ENCODE peak calls at places on chromosomes 4 and X, in nine cellular contexts. A is upper lobe of left lung, D is body of pancreas, H is sigmoid colon, T is A673, O is BJ, L is IMR-90, Q is AG09309, I is spleen. C is an unnamed sample.

GRCh38 chr4:107757860-107758476 is 37.9 kb upstream of the PAPSS1 start:
- DNase-seq in I (no peak), O (no peak), D (no peak), H (no peak), L (peak; percentile 44), Q (no peak), T (peak; percentile 60), A (no peak), C (peak; percentile 36)

GRCh38 chrX:18828832-18829404 is 121.5 kb downstream of the PPEF1 start:
- DNase-seq in T (peak; percentile 5), D (no peak), A (no peak), Q (no peak), L (no peak), H (no peak), I (no peak), O (no peak), C (peak; percentile 30)

GRCh38 chrX:16892504-16893362 is 22.6 kb upstream of the RBBP7 start:
- DNase-seq in Q (peak; percentile 53), I (peak; percentile 74), A (peak; percentile 72), D (peak; percentile 73), L (peak; percentile 82), T (peak; percentile 91), O (no peak), H (peak; percentile 77), C (peak; percentile 88)

GRCh38 chr4:97548943-97549583 is 594.2 kb downstream of the STPG2 start:
- DNase-seq in A (no peak), H (no peak), D (no peak), Q (no peak), L (no peak), I (no peak), T (no peak), O (no peak), C (no peak)

GRCh38 chrX:108261541-108262218 is 170.1 kb downstream of the ATG4A start:
- DNase-seq in A (no peak), D (no peak), O (no peak), L (peak; percentile 80), T (peak; percentile 1), Q (no peak), H (no peak), I (no peak), C (peak; percentile 92)

GRCh38 chr4:146244496-146244895 is 30.2 kb downstream of the REELD1 start:
- DNase-seq in I (no peak), D (no peak), A (no peak), H (no peak), Q (no peak), L (no peak), T (no peak), O (no peak), C (no peak)

GRCh38 chrX:68428431-68428830 is 4.9 kb downstream of the OPHN1 start:
- DNase-seq in L (peak; percentile 69), Q (no peak), T (peak; percentile 17), O (no peak), D (no peak), A (no peak), I (no peak), H (no peak), C (peak; percentile 49)

GRCh38 chr4:140223056-140223810 is 69.2 kb upstream of the MAML3 start:
- DNase-seq in I (no peak), H (no peak), L (peak; percentile 81), T (no peak), Q (no peak), O (no peak), D (no peak), A (no peak), C (no peak)

GRCh38 chr4:159607824-159608223 is 504.9 kb downstream of the RAPGEF2 start:
- DNase-seq in A (no peak), H (no peak), I (no peak), O (no peak), Q (no peak), T (peak; percentile 88), D (no peak), L (no peak), C (no peak)

GRCh38 chr4:180940680-180941079 is 1302.5 kb upstream of the TENM3 start:
- DNase-seq in L (no peak), O (no peak), A (no peak), Q (no peak), T (no peak), D (no peak), I (no peak), H (no peak), C (no peak)

GRCh38 chrX:103554687-103555417 is 30.5 kb upstream of the TCEAL4 start:
- DNase-seq in O (no peak), L (peak; percentile 24), Q (no peak), T (no peak), H (peak; percentile 66), A (peak; percentile 26), I (no peak), D (peak; percentile 45), C (no peak)

GRCh38 chrX:40953369-40953768 is 131.9 kb upstream of the USP9X start:
- DNase-seq in O (no peak), I (no peak), Q (no peak), D (no peak), A (no peak), L (no peak), H (no peak), T (no peak), C (no peak)

GRCh38 chrX:134625315-134625718 is 33.0 kb downstream of the PLAC1 start:
- DNase-seq in L (no peak), I (no peak), H (no peak), Q (no peak), D (no peak), O (no peak), A (no peak), T (no peak), C (no peak)

GRCh38 chr4:156774422-156774821 is 197.2 kb downstream of the PDGFC start:
- DNase-seq in H (no peak), I (no peak), D (no peak), Q (peak; percentile 86), L (peak; percentile 96), O (peak; percentile 71), A (no peak), T (no peak), C (peak; percentile 80)

GRCh38 chr4:89283226-89283974 is 24.2 kb downstream of the GPRIN3 start:
- DNase-seq in T (no peak), Q (no peak), H (no peak), L (no peak), I (no peak), D (peak; percentile 31), A (peak; percentile 37), O (no peak), C (peak; percentile 85)

DNA sequence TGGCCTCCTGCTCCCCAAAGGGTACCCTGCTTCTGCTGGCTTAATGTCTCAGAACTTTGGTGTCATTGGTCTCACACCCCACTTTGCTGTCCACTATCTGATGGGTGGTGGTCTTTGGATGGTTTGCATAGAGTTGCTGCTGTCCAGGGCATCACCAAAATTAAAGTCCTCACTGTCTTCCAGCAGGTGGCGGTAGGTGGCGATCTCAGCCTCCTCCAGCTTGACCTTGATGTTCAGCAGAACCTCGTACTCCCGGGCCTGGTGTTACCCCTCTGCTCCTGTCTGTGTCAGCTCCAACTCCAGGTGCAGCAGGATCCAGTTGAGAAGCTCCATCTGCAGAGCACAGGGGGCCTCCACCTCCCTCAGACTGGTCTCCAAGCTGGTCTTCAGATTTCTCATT is 1169.5 kb upstream of the PABPC4L start:
- DNase-seq in L (no peak), O (no peak), T (peak; percentile 9), Q (no peak), H (no peak), I (no peak), D (peak; percentile 23), A (no peak), C (peak; percentile 12)
- TF ChIP-seq CTCF in L (no peak), O (no peak), T (peak; percentile 38), Q (no peak), H (no peak), I (no peak), D (peak; percentile 32), A (no peak), C (peak; percentile 14)

DNA sequence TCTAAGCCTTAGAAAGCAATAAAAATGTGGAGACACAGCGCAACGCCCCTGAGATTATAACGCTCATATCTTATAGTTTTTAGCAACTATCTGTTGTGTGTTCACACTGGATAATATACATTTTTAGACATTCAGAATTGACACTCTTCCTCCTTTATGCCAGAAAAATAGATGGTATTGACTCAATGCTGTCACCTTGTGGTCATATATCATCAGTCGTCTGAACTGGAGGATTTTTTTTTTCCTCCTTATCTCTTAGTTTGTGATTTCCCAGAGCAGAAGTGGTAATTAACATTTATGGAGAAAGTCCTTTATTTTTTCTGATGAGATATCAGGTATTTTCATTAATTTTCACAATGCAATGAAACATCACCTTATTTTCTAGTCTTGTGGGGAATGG is 759.6 kb downstream of the RAB28 start:
- DNase-seq in A (no peak), O (no peak), T (peak; percentile 18), L (no peak), D (no peak), Q (no peak), I (no peak), H (no peak), C (peak; percentile 49)
- TF ChIP-seq CTCF in A (peak; percentile 14), O (peak; percentile 27), T (peak; percentile 69), L (peak; percentile 36), D (peak; percentile 31), Q (peak; percentile 29), I (peak; percentile 12), H (no peak), C (peak; percentile 75)

DNA sequence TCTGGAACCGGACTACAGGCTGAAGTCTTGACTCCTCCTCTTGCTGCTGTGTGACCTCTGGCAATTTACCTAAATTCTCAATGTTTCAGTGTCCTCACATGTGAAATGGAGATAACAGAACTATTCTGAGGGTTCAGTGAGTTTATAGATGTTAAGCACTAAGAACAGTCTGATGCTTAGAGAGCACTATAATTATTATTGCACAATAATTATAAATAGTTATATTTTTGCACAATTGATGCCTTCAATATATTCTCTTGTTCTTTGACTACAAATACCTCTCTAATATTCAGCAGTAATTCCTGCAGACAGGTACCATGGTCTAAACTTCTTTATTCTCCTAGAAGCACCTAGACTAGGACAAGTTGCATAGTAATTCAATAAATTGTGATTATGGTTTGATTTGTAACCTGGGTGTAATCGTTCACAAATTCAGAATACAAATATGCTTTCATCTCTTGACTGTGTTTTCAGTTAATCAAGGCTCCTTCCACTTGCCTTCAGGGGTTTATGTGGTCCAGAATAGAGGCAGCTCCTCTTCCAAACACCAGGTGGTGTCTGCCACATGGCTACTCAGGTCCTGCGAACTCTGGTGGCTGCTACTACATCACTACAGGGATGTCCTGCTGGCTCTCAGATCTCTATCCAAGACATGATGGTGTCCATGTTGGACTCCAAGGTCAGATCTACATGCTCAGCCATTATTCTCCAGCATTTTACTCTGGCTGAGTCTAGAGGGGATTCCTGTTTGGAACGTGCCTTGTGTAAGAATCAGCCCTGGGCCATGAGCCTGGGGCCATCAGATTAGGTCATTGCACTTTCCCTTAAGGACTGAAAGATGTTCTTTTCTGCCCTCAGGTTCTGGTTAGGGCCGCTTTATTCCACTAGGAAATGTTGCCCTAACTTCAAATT is 103.4 kb downstream of the QRFPR start:
- DNase-seq in A (no peak), D (no peak), I (no peak), T (peak; percentile 41), Q (no peak), L (no peak), H (no peak), O (no peak), C (peak; percentile 39)
- TF ChIP-seq CTCF in A (no peak), D (no peak), I (no peak), T (peak; percentile 65), Q (peak; percentile 14), L (no peak), H (no peak), O (no peak), C (no peak)

DNA sequence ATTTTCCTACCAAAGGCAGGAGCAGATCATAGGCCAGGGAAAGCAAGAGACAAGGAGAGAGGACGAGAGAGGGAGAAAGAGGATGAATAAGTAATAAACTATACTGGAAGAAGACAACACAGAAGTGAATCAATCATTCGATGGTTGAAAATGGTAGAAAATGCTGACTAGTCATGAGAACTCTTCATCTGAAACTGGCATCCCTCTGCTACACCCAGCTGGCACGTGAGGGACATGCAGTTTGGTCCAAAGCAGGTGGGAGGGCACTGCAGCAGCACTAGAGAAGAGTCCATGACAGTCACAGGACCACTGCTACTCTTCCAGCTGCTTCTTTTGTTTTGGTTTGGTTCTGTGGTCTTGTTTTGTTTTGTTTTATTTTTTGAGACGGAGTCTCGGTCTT is 74.1 kb downstream of the AFAP1 start:
- DNase-seq in D (no peak), A (no peak), I (no peak), T (no peak), L (no peak), O (no peak), Q (no peak), H (peak; percentile 44), C (no peak)
- TF ChIP-seq CTCF in D (no peak), A (no peak), I (no peak), T (no peak), L (no peak), O (no peak), Q (no peak), H (no peak), C (no peak)

C was measured in MCF 10A.